ENCODE peak calls at places on chromosomes 1 and 21, in four cellular contexts. One of them, this sample, is unnamed.
A peak's percentile ranks its signal among the peaks of the same experiment; 100 is the strongest.

GRCh38 chr1:150567717-150568561 is 11.5 kb downstream of the MCL1 start:
- DNase-seq in GM10248: peak; percentile 18
- DNase-seq in T-helper 1 cell: no peak
- DNase-seq in HuH-7.5: no peak
- DNase-seq in this sample: peak; percentile 85

GRCh38 chr1:5393146-5393545 is 599.1 kb downstream of the NPHP4 start:
- DNase-seq in HuH-7.5: no peak
- DNase-seq in T-helper 1 cell: no peak
- DNase-seq in GM10248: no peak
- DNase-seq in this sample: no peak

GRCh38 chr21:41025057-41025390 is 142.9 kb upstream of the BACE2 start:
- DNase-seq in GM10248: no peak
- DNase-seq in HuH-7.5: no peak
- DNase-seq in T-helper 1 cell: no peak
- DNase-seq in this sample: no peak

GRCh38 chr21:27058673-27059365 is 91.9 kb upstream of the ADAMTS5 start:
- DNase-seq in GM10248: no peak
- DNase-seq in HuH-7.5: no peak
- DNase-seq in T-helper 1 cell: no peak
- DNase-seq in this sample: no peak

GRCh38 chr1:171188388-171189266 is 3.5 kb downstream of the FMO2 start:
- DNase-seq in T-helper 1 cell: peak; percentile 1
- DNase-seq in GM10248: peak; percentile 59
- DNase-seq in HuH-7.5: no peak
- DNase-seq in this sample: peak; percentile 5

GRCh38 chr1:226820935-226821718 is 49.3 kb upstream of the PSEN2 start:
- DNase-seq in T-helper 1 cell: no peak
- DNase-seq in HuH-7.5: no peak
- DNase-seq in GM10248: no peak
- DNase-seq in this sample: no peak

GRCh38 chr1:108560430-108561144 is 687 bp downstream of the EEIG2 start:
- DNase-seq in T-helper 1 cell: peak; percentile 21
- DNase-seq in GM10248: peak; percentile 53
- DNase-seq in HuH-7.5: peak; percentile 19
- DNase-seq in this sample: peak; percentile 89

GRCh38 chr1:156060937-156061636 is at the start of gene RAB25:
- DNase-seq in GM10248: no peak
- DNase-seq in T-helper 1 cell: no peak
- DNase-seq in HuH-7.5: no peak
- DNase-seq in this sample: no peak

GRCh38 chr21:45299026-45299863 is 11.6 kb upstream of the POFUT2 start:
- DNase-seq in T-helper 1 cell: no peak
- DNase-seq in HuH-7.5: no peak
- DNase-seq in GM10248: no peak
- DNase-seq in this sample: no peak

GRCh38 chr1:2347409-2347785 is 44.0 kb downstream of the MORN1 start:
- DNase-seq in GM10248: no peak
- DNase-seq in HuH-7.5: no peak
- DNase-seq in T-helper 1 cell: no peak
- DNase-seq in this sample: peak; percentile 1

GRCh38 chr1:204323887-204324286 is 35.8 kb downstream of the PLEKHA6 start:
- DNase-seq in GM10248: no peak
- DNase-seq in T-helper 1 cell: no peak
- DNase-seq in HuH-7.5: no peak
- DNase-seq in this sample: no peak

GRCh38 chr1:18941221-18942141 is 15.0 kb downstream of the IFFO2 start:
- DNase-seq in T-helper 1 cell: no peak
- DNase-seq in GM10248: no peak
- DNase-seq in HuH-7.5: no peak
- DNase-seq in this sample: peak; percentile 79

GRCh38 chr1:7430646-7431045 is 340.4 kb upstream of the VAMP3 start:
- DNase-seq in T-helper 1 cell: no peak
- DNase-seq in HuH-7.5: no peak
- DNase-seq in GM10248: no peak
- DNase-seq in this sample: no peak

GRCh38 chr1:200625381-200625824 is 4.9 kb upstream of the KIF14 start:
- DNase-seq in T-helper 1 cell: no peak
- DNase-seq in GM10248: peak; percentile 51
- DNase-seq in HuH-7.5: no peak
- DNase-seq in this sample: no peak

This sample was measured in retina.